ENCODE peak calls at places on chromosomes 4 and X, in five cellular contexts. One of them, this sample, is unnamed.

GRCh38 chr4:169254546-169254983 is 16.2 kb downstream of the SH3RF1 start:
- DNase-seq in body of pancreas: peak; percentile 26
- DNase-seq in astrocyte: peak; percentile 88
- DNase-seq in AG09309: peak; percentile 53
- DNase-seq in A673: peak; percentile 39
- DNase-seq in this sample: peak; percentile 81

GRCh38 chr4:82718067-82718935 is 80.3 kb downstream of the SCD5 start:
- DNase-seq in A673: no peak
- DNase-seq in AG09309: no peak
- DNase-seq in body of pancreas: peak; percentile 29
- DNase-seq in astrocyte: peak; percentile 32
- DNase-seq in this sample: peak; percentile 60

GRCh38 chrX:53440101-53440500 is 5.9 kb upstream of the HSD17B10 start:
- DNase-seq in body of pancreas: no peak
- DNase-seq in AG09309: no peak
- DNase-seq in astrocyte: no peak
- DNase-seq in A673: no peak
- DNase-seq in this sample: no peak

GRCh38 chr4:87060957-87061356 is 126.1 kb downstream of the AFF1 start:
- DNase-seq in A673: no peak
- DNase-seq in body of pancreas: no peak
- DNase-seq in astrocyte: peak; percentile 93
- DNase-seq in AG09309: peak; percentile 74
- DNase-seq in this sample: peak; percentile 64

GRCh38 chr4:42331040-42331439 is 66.2 kb upstream of the SHISA3 start:
- DNase-seq in A673: no peak
- DNase-seq in astrocyte: no peak
- DNase-seq in AG09309: no peak
- DNase-seq in body of pancreas: no peak
- DNase-seq in this sample: no peak

GRCh38 chr4:2948895-2949781 is 14.1 kb downstream of the NOP14 start:
- DNase-seq in A673: peak; percentile 37
- DNase-seq in astrocyte: no peak
- DNase-seq in body of pancreas: peak; percentile 61
- DNase-seq in AG09309: no peak
- DNase-seq in this sample: peak; percentile 39

GRCh38 chr4:6674500-6675149 is 19.1 kb upstream of the S100P start:
- DNase-seq in body of pancreas: peak; percentile 49
- DNase-seq in AG09309: no peak
- DNase-seq in astrocyte: no peak
- DNase-seq in A673: peak; percentile 33
- DNase-seq in this sample: no peak

GRCh38 chr4:124948976-124949597 is 236.6 kb upstream of the ANKRD50 start:
- DNase-seq in body of pancreas: no peak
- DNase-seq in A673: no peak
- DNase-seq in astrocyte: peak; percentile 88
- DNase-seq in AG09309: no peak
- DNase-seq in this sample: peak; percentile 49

GRCh38 chrX:68498508-68499379 is at the start of gene YIPF6:
- DNase-seq in A673: peak; percentile 71
- DNase-seq in astrocyte: peak; percentile 61
- DNase-seq in body of pancreas: peak; percentile 83
- DNase-seq in AG09309: no peak
- DNase-seq in this sample: peak; percentile 67

GRCh38 chrX:2820131-2820771 is 8.5 kb upstream of the GYG2 start:
- DNase-seq in A673: no peak
- DNase-seq in AG09309: no peak
- DNase-seq in astrocyte: no peak
- DNase-seq in body of pancreas: no peak
- DNase-seq in this sample: no peak

GRCh38 chr4:169634975-169635374 is 14.6 kb downstream of the CLCN3 start:
- DNase-seq in astrocyte: no peak
- DNase-seq in AG09309: no peak
- DNase-seq in A673: no peak
- DNase-seq in body of pancreas: no peak
- DNase-seq in this sample: no peak

GRCh38 chr4:3223346-3223745 is 25.6 kb upstream of the MSANTD1 start:
- DNase-seq in AG09309: no peak
- DNase-seq in body of pancreas: peak; percentile 3
- DNase-seq in A673: no peak
- DNase-seq in astrocyte: no peak
- DNase-seq in this sample: no peak

GRCh38 chr4:126757219-126757618 is 875.5 kb upstream of the INTU start:
- DNase-seq in AG09309: no peak
- DNase-seq in astrocyte: peak; percentile 73
- DNase-seq in body of pancreas: no peak
- DNase-seq in A673: no peak
- DNase-seq in this sample: no peak

GRCh38 chr4:91826186-91826585 is 477.6 kb upstream of the GRID2 start:
- DNase-seq in AG09309: no peak
- DNase-seq in body of pancreas: no peak
- DNase-seq in A673: no peak
- DNase-seq in astrocyte: peak; percentile 55
- DNase-seq in this sample: no peak

GRCh38 chrX:47198026-47198686 is 4.5 kb downstream of the UBA1 start:
- DNase-seq in astrocyte: peak; percentile 61
- DNase-seq in AG09309: no peak
- DNase-seq in A673: no peak
- DNase-seq in body of pancreas: no peak
- DNase-seq in this sample: peak; percentile 68

GRCh38 chr4:1990348-1990645 is 18.5 kb downstream of the NELFA start:
- DNase-seq in astrocyte: no peak
- DNase-seq in body of pancreas: no peak
- DNase-seq in A673: no peak
- DNase-seq in AG09309: no peak
- DNase-seq in this sample: no peak

GRCh38 chrX:3231766-3232165 is 114.7 kb downstream of the MXRA5 start:
- DNase-seq in A673: no peak
- DNase-seq in AG09309: no peak
- DNase-seq in astrocyte: peak; percentile 62
- DNase-seq in body of pancreas: no peak
- DNase-seq in this sample: peak; percentile 67

GRCh38 chr4:128512161-128512560 is 224.5 kb upstream of the PGRMC2 start:
- DNase-seq in astrocyte: no peak
- DNase-seq in A673: peak; percentile 73
- DNase-seq in body of pancreas: no peak
- DNase-seq in AG09309: peak; percentile 32
- DNase-seq in this sample: peak; percentile 85

GRCh38 chrX:134377537-134377936 is 82.4 kb upstream of the HPRT1 start:
- DNase-seq in AG09309: no peak
- DNase-seq in A673: peak; percentile 67
- DNase-seq in body of pancreas: peak; percentile 59
- DNase-seq in astrocyte: peak; percentile 36
- DNase-seq in this sample: peak; percentile 54

GRCh38 chrX:18983711-18984380 is at the start of gene PHKA2:
- DNase-seq in AG09309: no peak
- DNase-seq in astrocyte: peak; percentile 18
- DNase-seq in A673: no peak
- DNase-seq in body of pancreas: peak; percentile 64
- DNase-seq in this sample: peak; percentile 35

GRCh38 chr4:167290684-167291083 is 56.4 kb upstream of the SPOCK3 start:
- DNase-seq in A673: peak; percentile 15
- DNase-seq in AG09309: no peak
- DNase-seq in astrocyte: peak; percentile 10
- DNase-seq in body of pancreas: no peak
- DNase-seq in this sample: no peak

GRCh38 chr4:78520808-78521226 is 30.8 kb upstream of the ANXA3 start:
- DNase-seq in A673: peak; percentile 4
- DNase-seq in AG09309: no peak
- DNase-seq in astrocyte: peak; percentile 30
- DNase-seq in body of pancreas: no peak
- DNase-seq in this sample: peak; percentile 33

GRCh38 chrX:97854071-97854470 is 970.4 kb downstream of the RPA4 start:
- DNase-seq in AG09309: no peak
- DNase-seq in body of pancreas: no peak
- DNase-seq in astrocyte: no peak
- DNase-seq in A673: no peak
- DNase-seq in this sample: no peak

GRCh38 chrX:52422884-52423283 is 54.1 kb downstream of the XAGE2 start:
- DNase-seq in body of pancreas: no peak
- DNase-seq in astrocyte: peak; percentile 71
- DNase-seq in A673: no peak
- DNase-seq in AG09309: peak; percentile 59
- DNase-seq in this sample: peak; percentile 88

GRCh38 chr4:108731001-108731400 is 31.9 kb downstream of the ETNPPL start:
- DNase-seq in AG09309: no peak
- DNase-seq in body of pancreas: no peak
- DNase-seq in astrocyte: no peak
- DNase-seq in A673: no peak
- DNase-seq in this sample: no peak

GRCh38 chrX:155216940-155217450 is 735 bp downstream of the VBP1 start:
- DNase-seq in AG09309: no peak
- DNase-seq in astrocyte: peak; percentile 28
- DNase-seq in body of pancreas: no peak
- DNase-seq in A673: peak; percentile 17
- DNase-seq in this sample: peak; percentile 3

GRCh38 chrX:3320471-3321046 is 25.9 kb downstream of the MXRA5 start:
- DNase-seq in body of pancreas: no peak
- DNase-seq in A673: no peak
- DNase-seq in astrocyte: no peak
- DNase-seq in AG09309: no peak
- DNase-seq in this sample: no peak

GRCh38 chrX:13463608-13464007 is 105.8 kb upstream of the EGFL6 start:
- DNase-seq in A673: peak; percentile 36
- DNase-seq in astrocyte: peak; percentile 93
- DNase-seq in body of pancreas: no peak
- DNase-seq in AG09309: peak; percentile 59
- DNase-seq in this sample: peak; percentile 87

GRCh38 chr4:100913685-100914084 is 395.9 kb upstream of the EMCN start:
- DNase-seq in body of pancreas: no peak
- DNase-seq in astrocyte: no peak
- DNase-seq in A673: peak; percentile 42
- DNase-seq in AG09309: no peak
- DNase-seq in this sample: no peak

GRCh38 chr4:1578968-1579833 is 104.9 kb downstream of the FAM53A start:
- DNase-seq in body of pancreas: peak; percentile 57
- DNase-seq in astrocyte: peak; percentile 23
- DNase-seq in A673: peak; percentile 44
- DNase-seq in AG09309: no peak
- DNase-seq in this sample: peak; percentile 79

GRCh38 chr4:108763226-108763593 is 357 bp upstream of the ETNPPL start:
- DNase-seq in A673: no peak
- DNase-seq in astrocyte: no peak
- DNase-seq in body of pancreas: no peak
- DNase-seq in AG09309: no peak
- DNase-seq in this sample: no peak

GRCh38 chrX:45623266-45623665 is 422.6 kb upstream of the DIPK2B start:
- DNase-seq in body of pancreas: no peak
- DNase-seq in A673: peak; percentile 17
- DNase-seq in astrocyte: peak; percentile 92
- DNase-seq in AG09309: peak; percentile 90
- DNase-seq in this sample: peak; percentile 95

GRCh38 chr4:83075696-83076095 is 38.8 kb downstream of the PLAC8 start:
- DNase-seq in body of pancreas: no peak
- DNase-seq in A673: peak; percentile 4
- DNase-seq in AG09309: peak; percentile 60
- DNase-seq in astrocyte: peak; percentile 77
- DNase-seq in this sample: peak; percentile 85

GRCh38 chr4:107792691-107793090 is 32.0 kb upstream of the SGMS2 start:
- DNase-seq in astrocyte: no peak
- DNase-seq in AG09309: no peak
- DNase-seq in body of pancreas: no peak
- DNase-seq in A673: no peak
- DNase-seq in this sample: no peak

GRCh38 chr4:169272265-169272886 is 1.6 kb upstream of the SH3RF1 start:
- DNase-seq in body of pancreas: no peak
- DNase-seq in astrocyte: peak; percentile 81
- DNase-seq in A673: peak; percentile 49
- DNase-seq in AG09309: peak; percentile 67
- DNase-seq in this sample: peak; percentile 91

GRCh38 chr4:75892508-75892907 is 9.7 kb downstream of the PPEF2 start:
- DNase-seq in AG09309: no peak
- DNase-seq in A673: no peak
- DNase-seq in astrocyte: no peak
- DNase-seq in body of pancreas: no peak
- DNase-seq in this sample: no peak
- H3K4me3 ChIP-seq in AG09309: no peak overlapping the region
- H3K4me3 ChIP-seq in A673: no peak overlapping the region
- H3K4me3 ChIP-seq in astrocyte: no peak overlapping the region
- H3K4me3 ChIP-seq in body of pancreas: no peak overlapping the region
- H3K4me3 ChIP-seq in this sample: no peak overlapping the region

DNA sequence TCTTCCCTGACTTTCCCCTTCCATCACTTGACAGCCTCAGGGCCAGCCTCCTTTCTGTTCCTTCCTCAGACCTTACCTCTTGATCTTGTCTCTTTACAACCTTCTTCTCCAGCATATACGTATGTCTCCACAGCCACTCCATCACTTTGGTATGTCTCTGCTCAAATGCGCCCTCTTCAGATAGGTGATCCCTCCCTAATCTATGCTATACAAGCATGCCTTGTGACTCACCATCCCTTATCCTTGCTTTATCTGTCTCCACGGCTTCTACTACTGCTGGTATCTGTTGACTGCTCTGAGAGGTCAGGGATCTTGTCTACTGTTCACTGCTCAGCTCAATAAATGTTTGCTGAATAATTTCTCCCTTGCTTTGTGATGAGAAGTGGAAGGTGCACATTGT is 9.0 kb downstream of the ARAP2 start:
- DNase-seq in A673: no peak
- DNase-seq in AG09309: no peak
- DNase-seq in astrocyte: peak; percentile 46
- DNase-seq in body of pancreas: no peak
- DNase-seq in this sample: no peak
- TF ChIP-seq CTCF in A673: no peak
- TF ChIP-seq CTCF in AG09309: no peak
- TF ChIP-seq CTCF in astrocyte: peak; percentile 12
- TF ChIP-seq CTCF in body of pancreas: no peak
- TF ChIP-seq CTCF in this sample: no peak

GRCh38 chrX:72081605-72082320 is 50.0 kb downstream of the RTL5 start:
- DNase-seq in body of pancreas: no peak
- DNase-seq in A673: no peak
- DNase-seq in astrocyte: no peak
- DNase-seq in AG09309: no peak
- DNase-seq in this sample: no peak
- H3K4me3 ChIP-seq in body of pancreas: no peak overlapping the region
- H3K4me3 ChIP-seq in A673: no peak overlapping the region
- H3K4me3 ChIP-seq in astrocyte: no peak overlapping the region
- H3K4me3 ChIP-seq in AG09309: no peak overlapping the region
- H3K4me3 ChIP-seq in this sample: no peak overlapping the region

DNA sequence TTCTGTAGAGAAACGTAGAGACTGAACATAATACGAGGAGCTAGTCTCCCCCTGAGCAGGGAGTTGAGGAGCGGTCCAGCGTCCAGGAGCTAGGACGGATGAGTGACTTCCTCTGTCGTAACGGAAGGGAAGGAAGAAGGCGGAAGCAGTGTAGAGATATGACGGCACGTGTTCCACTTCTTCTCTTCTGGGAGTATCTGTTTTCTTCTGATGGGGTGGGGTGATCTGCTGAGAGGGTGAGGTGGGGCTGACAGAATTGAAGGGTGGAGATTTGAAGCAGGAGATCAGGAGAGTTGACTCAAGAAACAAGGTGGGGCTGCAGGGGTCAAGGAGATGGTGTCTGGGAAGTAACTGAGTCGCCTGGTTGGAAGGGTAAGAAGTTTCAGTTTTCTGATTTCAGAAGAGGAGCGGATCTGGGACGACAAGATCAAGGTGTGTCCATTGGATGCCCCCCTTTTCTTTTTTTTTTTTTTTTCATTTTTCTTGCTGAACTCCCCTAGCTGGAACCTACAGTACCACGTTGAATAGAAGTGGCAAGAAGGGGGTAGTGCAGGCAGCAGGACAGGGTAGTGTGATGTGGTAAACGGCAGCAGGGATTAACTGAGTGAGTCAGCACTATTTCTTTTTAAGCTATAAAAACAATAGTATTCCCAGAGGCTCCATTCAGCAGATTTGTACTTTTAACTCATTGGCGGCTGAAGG is 50.7 kb upstream of the SETD7 start:
- DNase-seq in A673: peak; percentile 83
- DNase-seq in body of pancreas: no peak
- DNase-seq in astrocyte: peak; percentile 25
- DNase-seq in AG09309: no peak
- DNase-seq in this sample: peak; percentile 51
- TF ChIP-seq CTCF in A673: peak; percentile 35
- TF ChIP-seq CTCF in body of pancreas: no peak
- TF ChIP-seq CTCF in astrocyte: no peak
- TF ChIP-seq CTCF in AG09309: peak; percentile 27
- TF ChIP-seq CTCF in this sample: peak; percentile 25

This sample was measured in AG10803.